ENCODE peak calls at places on chromosomes 11 and 22, in five cellular contexts. X, R, P, A and D are unnamed samples.

GRCh38 chr11:83122766-83123165 is 34.2 kb upstream of the PCF11 start:
- DNase-seq in A (no peak), R (no peak), X (no peak), P (no peak), D (no peak)

GRCh38 chr11:86214710-86215109 is 29.8 kb upstream of the EED start:
- DNase-seq in R (no peak), A (no peak), X (no peak), P (no peak), D (no peak)

GRCh38 chr11:110428040-110428439 is 1.7 kb upstream of the FDX1 start:
- DNase-seq in A (no peak), P (no peak), X (no peak), R (no peak), D (no peak)

GRCh38 chr11:38169286-38169685 is 1571.2 kb upstream of the RAG2 start:
- DNase-seq in X (no peak), R (no peak), P (no peak), A (no peak), D (peak)

GRCh38 chr11:35104655-35105054 is 34.3 kb upstream of the CD44 start:
- DNase-seq in X (no peak), A (no peak), P (no peak), R (no peak), D (no peak)

GRCh38 chr22:30790366-30790765 is 95.7 kb downstream of the OSBP2 start:
- DNase-seq in X (no peak), R (no peak), A (no peak), P (no peak), D (no peak)

GRCh38 chr11:6319001-6319878 is 1.1 kb downstream of the CAVIN3 start:
- DNase-seq in R (no peak), X (peak), A (peak), P (peak), D (no peak)

GRCh38 chr22:45450931-45451651 is 37.6 kb downstream of the RIBC2 start:
- DNase-seq in X (no peak), R (no peak), P (no peak), A (no peak), D (no peak)

GRCh38 chr11:68896171-68896959 is 7.3 kb downstream of the MRPL21 start:
- DNase-seq in X (no peak), P (no peak), A (no peak), R (no peak), D (no peak)

GRCh38 chr11:59692915-59693314 is 20.7 kb downstream of the OR10V1 start:
- DNase-seq in R (no peak), A (no peak), P (no peak), X (no peak), D (no peak)

GRCh38 chr11:72605958-72606357 is 68.3 kb downstream of the PDE2A start:
- DNase-seq in P (no peak), A (no peak), R (no peak), X (no peak), D (no peak)

GRCh38 chr22:37636949-37637273 is 2.6 kb upstream of the SH3BP1 start:
- DNase-seq in A (no peak), R (no peak), X (no peak), P (no peak), D (no peak)

GRCh38 chr11:60923800-60924109 is 505 bp upstream of the TMEM132A start:
- DNase-seq in P (no peak), X (no peak), R (no peak), A (no peak), D (no peak)

GRCh38 chr22:23179381-23180294 is 671 bp upstream of the BCR start:
- DNase-seq in A (no peak), X (no peak), R (no peak), P (no peak), D (no peak)

GRCh38 chr11:44928144-44928543 is 22.5 kb downstream of the TP53I11 start:
- DNase-seq in X (no peak), R (no peak), A (no peak), P (no peak), D (no peak)

GRCh38 chr11:3129181-3129590 is 35.9 kb downstream of the OSBPL5 start:
- DNase-seq in A (no peak), X (no peak), R (no peak), P (no peak), D (no peak)

GRCh38 chr11:56817661-56818060 is 69.2 kb upstream of the OR9G4 start:
- DNase-seq in A (no peak), X (peak), R (no peak), P (no peak), D (no peak)

GRCh38 chr11:98536023-98536422 is 484.7 kb upstream of the CNTN5 start:
- DNase-seq in X (no peak), P (no peak), R (no peak), A (no peak), D (no peak)

GRCh38 chr22:36860821-36861659 is at the start of gene NCF4:
- DNase-seq in X (peak), R (no peak), P (no peak), A (no peak), D (no peak)

GRCh38 chr11:113532697-113533424 is 57.7 kb upstream of the DRD2 start:
- DNase-seq in X (peak), R (peak), P (peak), A (peak), D (peak)

GRCh38 chr11:19558189-19558986 is 154.2 kb upstream of the NAV2 start:
- DNase-seq in R (no peak), A (no peak), X (no peak), P (no peak), D (no peak)

GRCh38 chr11:12995211-12995610 is 13.9 kb upstream of the RASSF10 start:
- DNase-seq in A (no peak), R (no peak), P (no peak), X (no peak), D (no peak)

GRCh38 chr22:17896552-17896951 is 122.3 kb upstream of the BID start:
- DNase-seq in X (no peak), P (no peak), R (peak), A (peak), D (no peak)

GRCh38 chr22:42461511-42461910 is 29.3 kb upstream of the NFAM1 start:
- DNase-seq in P (no peak), X (no peak), R (no peak), A (no peak), D (no peak)

GRCh38 chr22:45150139-45150538 is 13.6 kb upstream of the NUP50 start:
- DNase-seq in R (no peak), A (no peak), X (no peak), P (no peak), D (no peak)

GRCh38 chr11:113137735-113138529 is 176.5 kb upstream of the TTC12 start:
- DNase-seq in P (no peak), X (no peak), A (no peak), R (no peak), D (no peak)

GRCh38 chr11:2698386-2699184 is 1.2 kb downstream of the KCNQ1OT1 start:
- DNase-seq in P (no peak), R (no peak), A (no peak), X (peak), D (no peak)

GRCh38 chr11:90204407-90204806 is 18.4 kb downstream of the CHORDC1 start:
- DNase-seq in A (no peak), R (no peak), P (no peak), X (no peak), D (no peak)

GRCh38 chr11:90208857-90209256 is 14.0 kb downstream of the CHORDC1 start:
- DNase-seq in A (no peak), R (no peak), X (no peak), P (no peak), D (no peak)

GRCh38 chr11:90202342-90202741 is 20.5 kb downstream of the CHORDC1 start:
- DNase-seq in P (no peak), R (no peak), X (no peak), A (no peak), D (no peak)

DNA sequence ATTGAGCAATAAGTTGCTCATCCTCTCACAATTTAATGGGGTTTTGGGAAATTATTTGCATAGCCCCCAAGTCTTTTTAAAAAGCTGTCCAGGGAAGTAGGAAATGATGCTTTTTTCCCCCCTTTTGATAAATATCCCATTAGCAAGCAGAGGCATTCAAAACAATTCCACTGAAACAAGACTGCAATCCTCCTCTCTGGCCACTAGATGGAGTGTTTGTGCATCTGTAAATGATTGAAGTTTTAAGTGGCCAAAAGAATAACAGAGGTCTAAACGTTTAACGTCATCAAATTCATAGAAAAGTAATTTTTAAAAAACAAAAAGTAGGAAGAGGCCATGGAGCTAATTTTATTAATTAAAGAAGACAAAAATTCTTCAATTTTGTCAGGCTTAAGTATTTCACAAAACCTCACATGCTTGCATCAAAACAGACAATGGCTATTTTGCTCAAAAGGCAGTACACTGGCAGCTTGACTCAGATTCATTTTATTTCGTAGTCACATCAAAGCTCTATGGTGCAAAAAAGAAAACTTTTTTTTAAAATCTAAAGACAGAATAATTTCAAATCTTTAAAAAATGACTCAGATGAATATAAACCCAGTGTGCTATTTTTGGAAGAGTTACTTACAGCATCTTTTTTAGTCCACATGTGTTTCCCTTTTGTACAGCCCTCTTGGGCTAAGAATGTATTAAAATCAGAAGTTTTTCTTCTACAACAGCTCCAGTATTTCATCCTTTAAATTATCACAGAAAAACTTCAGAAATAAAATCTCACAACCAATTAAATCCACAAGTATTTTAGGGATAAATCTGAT is 17.8 kb downstream of the CHORDC1 start:
- DNase-seq in A (peak), X (peak), P (peak), R (no peak), D (peak)
- TF ChIP-seq CTCF in A (peak), X (peak), P (peak), R (peak), D (peak)

GRCh38 chr11:66104057-66104638 is 34.1 kb downstream of the PACS1 start:
- DNase-seq in P (no peak), A (no peak), R (no peak), X (no peak), D (no peak)
- H3K27ac ChIP-seq in P (no peak), A (no peak), R (no peak), X (no peak), D (no peak)

GRCh38 chr22:50469377-50470305 is 5.2 kb downstream of the SBF1 start:
- DNase-seq in A (no peak), R (peak), X (peak), P (peak), D (peak)
- TF ChIP-seq CTCF in A (no peak), R (no peak), X (no peak), P (peak), D (no peak)

DNA sequence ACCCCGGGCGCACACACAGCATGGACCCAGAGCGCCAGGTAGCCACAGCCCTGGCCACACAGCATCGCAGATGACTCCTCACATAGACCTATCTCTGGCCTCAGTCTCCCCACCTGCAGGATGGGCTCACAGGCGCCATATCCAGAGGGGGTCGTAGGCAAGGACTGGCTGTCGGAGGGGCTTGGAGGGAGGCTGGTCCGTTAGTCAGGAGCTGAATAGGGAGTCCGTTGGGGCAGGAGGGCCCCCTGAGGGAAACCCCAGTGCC is 2.1 kb downstream of the PLXNB2 start:
- DNase-seq in R (no peak), X (no peak), P (no peak), A (no peak), D (no peak)
- H3K27ac ChIP-seq in R (peak), X (peak), P (peak), A (peak), D (peak)

GRCh38 chr11:118639899-118640298 is 32.5 kb downstream of the PHLDB1 start:
- DNase-seq in X (no peak), R (no peak), P (no peak), A (no peak), D (no peak)

GRCh38 chr11:118643142-118643994 is 36.0 kb downstream of the PHLDB1 start:
- DNase-seq in X (no peak), R (no peak), P (no peak), A (no peak), D (no peak)

GRCh38 chr11:118641463-118642019 is 34.1 kb downstream of the PHLDB1 start:
- DNase-seq in X (peak), R (no peak), A (no peak), P (no peak), D (no peak)

GRCh38 chr11:118638726-118639125 is 31.3 kb downstream of the PHLDB1 start:
- DNase-seq in P (no peak), R (no peak), A (no peak), X (no peak), D (no peak)

DNA sequence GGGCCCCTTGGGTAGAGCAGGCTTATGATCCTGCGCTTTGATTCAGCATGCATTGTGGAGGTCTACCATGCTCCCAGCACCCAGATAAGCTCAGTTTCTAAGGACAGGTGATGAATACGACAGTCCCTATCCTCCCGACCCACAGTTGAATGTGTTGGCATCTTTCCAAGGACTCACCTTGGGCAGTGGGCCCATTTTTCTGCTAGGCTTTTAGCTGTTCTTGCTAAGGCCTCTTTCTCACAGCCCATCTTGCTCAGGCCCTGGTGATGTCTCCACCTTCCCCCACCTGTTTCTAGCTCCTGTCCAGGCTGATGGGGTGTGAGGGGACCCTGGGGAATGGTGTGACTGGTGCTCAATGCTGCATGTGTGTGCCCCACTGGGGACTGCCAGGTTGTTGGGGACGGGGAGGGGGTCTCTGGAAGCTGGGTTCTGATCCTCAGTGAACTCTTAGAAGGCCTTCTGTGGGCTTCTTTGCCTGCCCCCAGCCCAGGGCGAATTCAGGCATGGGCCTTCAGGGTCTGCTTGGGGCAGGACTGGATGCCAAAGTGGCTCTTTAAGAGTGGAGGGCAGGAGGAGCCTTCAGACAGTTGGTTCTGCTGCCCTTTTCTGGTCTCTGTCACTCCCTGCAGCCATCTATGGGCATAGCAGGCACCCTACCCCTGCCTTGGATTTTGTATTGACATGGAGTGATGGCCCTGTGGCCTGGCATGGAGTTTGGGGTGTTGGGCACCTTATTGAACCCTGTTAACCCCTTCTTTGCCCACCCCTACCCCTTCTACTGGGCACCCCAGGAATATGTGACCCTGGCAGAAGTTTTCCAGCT is 33.1 kb downstream of the PHLDB1 start:
- DNase-seq in X (no peak), A (no peak), R (no peak), P (no peak), D (no peak)
- TF ChIP-seq CTCF in X (peak), A (no peak), R (no peak), P (no peak), D (peak)

GRCh38 chr11:64035581-64035980 is at the start of gene FLRT1:
- DNase-seq in A (peak), R (no peak), P (no peak), X (no peak), D (no peak)
- H3K27ac ChIP-seq in A (no peak), R (peak), P (no peak), X (no peak), D (no peak)

GRCh38 chr11:101912823-101913284 is 2.0 kb upstream of the CEP126 start:
- DNase-seq in X (no peak), P (peak), A (no peak), R (no peak), D (no peak)
- TF ChIP-seq CTCF in X (no peak), P (no peak), A (no peak), R (no peak), D (no peak)

DNA sequence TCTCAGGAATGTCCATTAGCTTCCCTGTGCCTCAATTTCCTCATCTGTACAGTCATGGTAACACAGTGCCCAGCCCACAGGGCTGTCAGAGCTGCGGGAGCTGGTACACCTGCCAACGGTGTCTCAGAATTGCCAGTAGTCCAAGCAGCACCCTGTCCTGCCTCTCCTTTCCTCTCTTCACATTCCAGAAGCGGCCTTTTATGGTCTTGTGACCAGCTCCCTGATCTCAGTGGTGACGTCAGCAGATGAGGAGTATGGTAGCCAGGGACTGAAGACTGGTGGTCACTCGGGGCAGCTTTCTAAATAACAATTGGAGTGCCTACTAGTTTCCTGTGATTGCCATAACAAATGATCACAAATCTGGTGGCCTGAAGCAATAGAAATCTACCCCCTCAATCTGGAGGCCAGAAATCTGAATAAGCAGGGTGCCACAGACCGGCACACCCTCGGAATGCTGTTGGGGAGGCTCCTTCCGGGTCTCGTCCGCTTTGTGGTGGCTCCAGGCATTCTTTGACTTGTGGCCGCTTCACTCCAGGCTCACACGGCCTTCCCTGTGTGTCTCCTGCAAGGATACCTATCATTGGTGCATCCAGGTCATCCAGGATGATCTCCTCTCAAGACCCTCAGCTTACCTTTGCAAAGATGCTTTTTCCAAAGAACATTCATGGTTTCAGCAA is 2.1 kb downstream of the FADD start:
- DNase-seq in X (no peak), A (no peak), R (no peak), P (peak), D (no peak)
- H3K27ac ChIP-seq in X (peak), A (peak), R (no peak), P (peak), D (peak)

GRCh38 chr22:26512149-26512793 is at the start of gene TFIP11:
- DNase-seq in P (peak), X (peak), A (peak), R (peak), D (peak)
- TF ChIP-seq CTCF in P (peak), X (no peak), A (no peak), R (no peak), D (no peak)